ENCODE peak calls at places on chromosome 12, in four cellular contexts. C, P, S and N are unnamed samples.

GRCh38 chr12:69161835-69162234 is 77.5 kb upstream of the CPSF6 start:
- DNase-seq in C (no peak), P (peak; percentile 43), S (no peak), N (no peak)

GRCh38 chr12:33581613-33582122 is 142.0 kb upstream of the SYT10 start:
- DNase-seq in C (no peak), P (no peak), S (no peak), N (no peak)

GRCh38 chr12:19530631-19531020 is 91.3 kb downstream of the AEBP2 start:
- DNase-seq in C (no peak), P (peak; percentile 35), S (no peak), N (no peak)

GRCh38 chr12:53200458-53201169 is 6.4 kb downstream of the ITGB7 start:
- DNase-seq in C (no peak), P (no peak), S (no peak), N (no peak)

GRCh38 chr12:49674318-49674985 is 32.8 kb downstream of the FMNL3 start:
- DNase-seq in C (no peak), P (peak; percentile 33), S (no peak), N (no peak)

GRCh38 chr12:76226956-76227355 is 121.3 kb downstream of the BBS10 start:
- DNase-seq in C (no peak), P (no peak), S (no peak), N (no peak)

GRCh38 chr12:18998343-18999270 is 130.9 kb upstream of the PLEKHA5 start:
- DNase-seq in C (no peak), P (peak; percentile 86), S (no peak), N (no peak)

GRCh38 chr12:89161553-89161952 is 190.7 kb downstream of the DUSP6 start:
- DNase-seq in C (no peak), P (no peak), S (no peak), N (no peak)

GRCh38 chr12:24025153-24025798 is 75.8 kb upstream of the SOX5 start:
- DNase-seq in C (no peak), P (no peak), S (no peak), N (no peak)

GRCh38 chr12:60308366-60309000 is 712.7 kb downstream of the SLC16A7 start:
- DNase-seq in C (no peak), P (peak; percentile 90), S (no peak), N (no peak)

GRCh38 chr12:81296556-81297305 is 218.9 kb downstream of the ACSS3 start:
- DNase-seq in C (no peak), P (peak; percentile 17), S (no peak), N (no peak)

GRCh38 chr12:49358548-49359141 is 8.6 kb upstream of the SPATS2 start:
- DNase-seq in C (no peak), P (peak; percentile 71), S (no peak), N (peak; percentile 44)